ENCODE peak calls at places on chromosomes 4 and X, in ten cellular contexts. U is activated CD8-positive, alpha-beta memory T cell treated with anti-CD3 and anti-CD28 coated beads for 48 hours; E is activated gamma-delta T cell treated with anti-CD3 and anti-CD28 coated beads, Interleukin-2, amount 50 U/mL, for 16 hours; G is ureter; M is mucosa of gallbladder; D is B cell; B is AG04450; A is NCI-H1417 treated with DMSO at 0.1 percent for 48 hours; P is small intestine; X is NB4. Q is an unnamed sample.

GRCh38 chrX:135632353-135632752 is 81.1 kb upstream of the CT45A1 start:
- DNase-seq in U (no peak), E (no peak), G (no peak), M (no peak), D (no peak), B (no peak), A (no peak), P (no peak), X (peak), Q (peak)

GRCh38 chr4:170687751-170688150 is 598.0 kb upstream of the AADAT start:
- DNase-seq in U (no peak), E (no peak), G (no peak), M (no peak), D (no peak), B (no peak), A (no peak), P (no peak), X (no peak), Q (no peak)

GRCh38 chr4:139200506-139200905 is 23.5 kb upstream of the ELF2 start:
- DNase-seq in U (no peak), E (no peak), G (no peak), M (no peak), D (no peak), B (no peak), A (no peak), P (no peak), X (no peak), Q (no peak)

GRCh38 chr4:3257691-3258482 is 8.9 kb downstream of the MSANTD1 start:
- DNase-seq in U (no peak), E (no peak), G (no peak), M (no peak), D (peak), B (no peak), A (no peak), P (no peak), X (no peak), Q (no peak)

GRCh38 chr4:188439641-188440311 is 300.5 kb downstream of the TRIML1 start:
- DNase-seq in U (no peak), E (no peak), G (peak), M (peak), D (no peak), B (no peak), A (no peak), P (peak), X (no peak), Q (no peak)

GRCh38 chrX:39654183-39654925 is 443.4 kb downstream of the BCOR start:
- DNase-seq in U (no peak), E (no peak), G (no peak), M (no peak), D (no peak), B (no peak), A (no peak), P (no peak), X (no peak), Q (no peak)

GRCh38 chrX:74670028-74670427 is 55.6 kb upstream of the RLIM start:
- DNase-seq in U (no peak), E (no peak), G (no peak), M (no peak), D (no peak), B (no peak), A (no peak), P (no peak), X (no peak), Q (no peak)

GRCh38 chr4:8184061-8184460 is 15.0 kb upstream of the SH3TC1 start:
- DNase-seq in U (no peak), E (no peak), G (no peak), M (no peak), D (no peak), B (no peak), A (no peak), P (no peak), X (no peak), Q (no peak)

GRCh38 chr4:126860308-126860707 is 772.4 kb upstream of the INTU start:
- DNase-seq in U (no peak), E (no peak), G (no peak), M (no peak), D (no peak), B (no peak), A (no peak), P (no peak), X (no peak), Q (no peak)

GRCh38 chr4:37561803-37562207 is 124.4 kb downstream of the RELL1 start:
- DNase-seq in U (no peak), E (no peak), G (no peak), M (no peak), D (no peak), B (peak), A (no peak), P (no peak), X (no peak), Q (peak)

GRCh38 chr4:151922306-151922705 is 161.5 kb upstream of the GATB start:
- DNase-seq in U (no peak), E (no peak), G (no peak), M (no peak), D (no peak), B (no peak), A (no peak), P (no peak), X (no peak), Q (no peak)

GRCh38 chr4:46219872-46220271 is 96.0 kb upstream of the GABRG1 start:
- DNase-seq in U (no peak), E (no peak), G (no peak), M (no peak), D (no peak), B (no peak), A (no peak), P (no peak), X (no peak), Q (no peak)

GRCh38 chrX:11953615-11954014 is 184.7 kb upstream of the FRMPD4 start:
- DNase-seq in U (no peak), E (no peak), G (no peak), M (no peak), D (no peak), B (peak), A (no peak), P (no peak), X (no peak), Q (no peak)

GRCh38 chr4:23061431-23061830 is 368.7 kb downstream of the GBA3 start:
- DNase-seq in U (no peak), E (no peak), G (no peak), M (no peak), D (no peak), B (no peak), A (no peak), P (peak), X (peak), Q (no peak)

GRCh38 chr4:15963001-15963451 is at the start of gene FGFBP2:
- DNase-seq in U (peak), E (peak), G (peak), M (no peak), D (peak), B (no peak), A (no peak), P (peak), X (peak), Q (no peak)

GRCh38 chr4:82744284-82744963 is 54.2 kb downstream of the SCD5 start:
- DNase-seq in U (no peak), E (no peak), G (no peak), M (peak), D (no peak), B (no peak), A (no peak), P (no peak), X (no peak), Q (no peak)

GRCh38 chr4:766152-766515 is 59.8 kb downstream of the CPLX1 start:
- DNase-seq in U (no peak), E (no peak), G (no peak), M (no peak), D (no peak), B (no peak), A (no peak), P (no peak), X (peak), Q (no peak)

GRCh38 chr4:112099701-112100289 is 45.5 kb upstream of the FAM241A start:
- DNase-seq in U (no peak), E (no peak), G (no peak), M (no peak), D (peak), B (peak), A (peak), P (peak), X (peak), Q (peak)

GRCh38 chr4:153143527-153144348 is 60.5 kb upstream of the TRIM2 start:
- DNase-seq in U (no peak), E (no peak), G (no peak), M (peak), D (no peak), B (no peak), A (no peak), P (peak), X (no peak), Q (no peak)

GRCh38 chrX:111728096-111728495 is 47.1 kb downstream of the ALG13 start:
- DNase-seq in U (no peak), E (no peak), G (no peak), M (no peak), D (no peak), B (no peak), A (no peak), P (no peak), X (no peak), Q (no peak)

GRCh38 chrX:50093627-50094026 is 107.2 kb downstream of the AKAP4 start:
- DNase-seq in U (no peak), E (no peak), G (no peak), M (no peak), D (no peak), B (no peak), A (no peak), P (no peak), X (no peak), Q (no peak)

GRCh38 chrX:38860106-38861013 is 59.1 kb downstream of the MID1IP1 start:
- DNase-seq in U (no peak), E (no peak), G (no peak), M (no peak), D (no peak), B (no peak), A (no peak), P (peak), X (no peak), Q (no peak)

GRCh38 chrX:66015152-66015827 is 24.6 kb downstream of the VSIG4 start:
- DNase-seq in U (no peak), E (no peak), G (no peak), M (peak), D (peak), B (no peak), A (no peak), P (peak), X (peak), Q (no peak)

GRCh38 chr4:176236909-176237308 is 32.1 kb downstream of the ASB5 start:
- DNase-seq in U (no peak), E (no peak), G (no peak), M (no peak), D (no peak), B (peak), A (no peak), P (no peak), X (no peak), Q (no peak)

GRCh38 chrX:3743821-3744439 is 30.5 kb upstream of the PRKX start:
- DNase-seq in U (no peak), E (peak), G (no peak), M (peak), D (peak), B (no peak), A (no peak), P (peak), X (peak), Q (no peak)

GRCh38 chr4:85498068-85498733 is 23.3 kb downstream of the ARHGAP24 start:
- DNase-seq in U (no peak), E (no peak), G (no peak), M (peak), D (peak), B (no peak), A (no peak), P (peak), X (peak), Q (no peak)

GRCh38 chr4:95092762-95093161 is 335.0 kb downstream of the BMPR1B start:
- DNase-seq in U (no peak), E (no peak), G (no peak), M (no peak), D (no peak), B (no peak), A (peak), P (no peak), X (no peak), Q (no peak)

GRCh38 chr4:134490863-134491262 is 289.3 kb upstream of the PABPC4L start:
- DNase-seq in U (no peak), E (no peak), G (no peak), M (no peak), D (no peak), B (no peak), A (no peak), P (no peak), X (no peak), Q (no peak)

GRCh38 chrX:57083143-57083542 is 38.2 kb downstream of the SPIN2B start:
- DNase-seq in U (no peak), E (no peak), G (no peak), M (no peak), D (no peak), B (no peak), A (no peak), P (no peak), X (no peak), Q (no peak)

GRCh38 chr4:151658959-151659593 is 101.7 kb downstream of the GATB start:
- DNase-seq in U (no peak), E (no peak), G (no peak), M (no peak), D (no peak), B (no peak), A (no peak), P (no peak), X (no peak), Q (peak)

GRCh38 chrX:71870337-71871098 is 40.1 kb upstream of the NHSL2 start:
- DNase-seq in U (no peak), E (no peak), G (no peak), M (no peak), D (no peak), B (no peak), A (no peak), P (no peak), X (peak), Q (no peak)

GRCh38 chr4:122652379-122652778 is 31.5 kb upstream of the IL21 start:
- DNase-seq in U (no peak), E (no peak), G (no peak), M (no peak), D (peak), B (peak), A (no peak), P (peak), X (peak), Q (no peak)

GRCh38 chr4:78625073-78625472 is 73.5 kb downstream of the ANXA3 start:
- DNase-seq in U (no peak), E (no peak), G (no peak), M (no peak), D (no peak), B (no peak), A (no peak), P (no peak), X (no peak), Q (no peak)

GRCh38 chr4:3413675-3414420 is 27.9 kb upstream of the HGFAC start:
- DNase-seq in U (no peak), E (no peak), G (no peak), M (no peak), D (no peak), B (no peak), A (no peak), P (no peak), X (no peak), Q (no peak)

GRCh38 chr4:181564616-181565015 is 678.6 kb upstream of the TENM3 start:
- DNase-seq in U (no peak), E (no peak), G (no peak), M (no peak), D (no peak), B (no peak), A (no peak), P (no peak), X (no peak), Q (no peak)

Q was measured in GM18507.